ENCODE peak calls at places on chromosomes 5 and 9, in seven cellular contexts. W, G, T, Z, E, F and Q are unnamed samples.

GRCh38 chr9:18726546-18726945 is 252.6 kb downstream of the ADAMTSL1 start:
- DNase-seq in F (no peak), G (no peak), Z (no peak), E (no peak), W (peak), T (no peak), Q (no peak)

GRCh38 chr9:31153250-31153840 is 1231.1 kb upstream of the ACO1 start:
- DNase-seq in W (peak), Z (no peak), E (peak), G (no peak), F (no peak), T (no peak), Q (peak)

GRCh38 chr9:16133556-16134227 is 580.8 kb downstream of the CCDC171 start:
- DNase-seq in Z (no peak), E (peak), W (peak), G (peak), F (peak), T (peak), Q (peak)

GRCh38 chr9:114721491-114722362 is 39.7 kb upstream of the TEX48 start:
- DNase-seq in T (no peak), Z (no peak), E (peak), F (no peak), W (peak), G (no peak), Q (no peak)

GRCh38 chr9:20494035-20494434 is 128.3 kb downstream of the MLLT3 start:
- DNase-seq in G (no peak), T (no peak), F (no peak), E (no peak), W (no peak), Z (no peak), Q (no peak)

GRCh38 chr5:86917117-86917579 is 299.4 kb downstream of the COX7C start:
- DNase-seq in F (peak), T (no peak), E (peak), G (no peak), W (peak), Z (no peak), Q (peak)

GRCh38 chr9:89434636-89435314 is 63.1 kb downstream of the SEMA4D start:
- DNase-seq in F (no peak), Z (no peak), T (no peak), W (no peak), E (no peak), G (no peak), Q (no peak)

GRCh38 chr5:56152437-56152836 is 80.7 kb downstream of the ANKRD55 start:
- DNase-seq in G (no peak), F (no peak), W (no peak), Z (no peak), T (no peak), E (no peak), Q (no peak)

GRCh38 chr5:74290634-74291033 is 349.9 kb downstream of the ENC1 start:
- DNase-seq in G (no peak), W (no peak), T (no peak), Z (no peak), F (no peak), E (no peak), Q (no peak)

GRCh38 chr9:78187763-78188495 is 47.9 kb upstream of the CEP78 start:
- DNase-seq in Z (no peak), W (no peak), T (no peak), F (no peak), G (no peak), E (no peak), Q (peak)

GRCh38 chr5:113128931-113129330 is 152.3 kb downstream of the DCP2 start:
- DNase-seq in E (no peak), Z (no peak), G (no peak), T (no peak), W (no peak), F (no peak), Q (no peak)
- TF ChIP-seq CTCF in E (no peak), Z (no peak), G (no peak), T (no peak), W (no peak), F (no peak), Q (no peak)

GRCh38 chr5:95334900-95335538 is 50.1 kb upstream of the MCTP1 start:
- DNase-seq in F (no peak), T (no peak), Z (no peak), W (no peak), G (no peak), E (no peak), Q (no peak)
- TF ChIP-seq CTCF in F (no peak), T (no peak), Z (no peak), W (no peak), G (no peak), E (no peak), Q (no peak)

DNA sequence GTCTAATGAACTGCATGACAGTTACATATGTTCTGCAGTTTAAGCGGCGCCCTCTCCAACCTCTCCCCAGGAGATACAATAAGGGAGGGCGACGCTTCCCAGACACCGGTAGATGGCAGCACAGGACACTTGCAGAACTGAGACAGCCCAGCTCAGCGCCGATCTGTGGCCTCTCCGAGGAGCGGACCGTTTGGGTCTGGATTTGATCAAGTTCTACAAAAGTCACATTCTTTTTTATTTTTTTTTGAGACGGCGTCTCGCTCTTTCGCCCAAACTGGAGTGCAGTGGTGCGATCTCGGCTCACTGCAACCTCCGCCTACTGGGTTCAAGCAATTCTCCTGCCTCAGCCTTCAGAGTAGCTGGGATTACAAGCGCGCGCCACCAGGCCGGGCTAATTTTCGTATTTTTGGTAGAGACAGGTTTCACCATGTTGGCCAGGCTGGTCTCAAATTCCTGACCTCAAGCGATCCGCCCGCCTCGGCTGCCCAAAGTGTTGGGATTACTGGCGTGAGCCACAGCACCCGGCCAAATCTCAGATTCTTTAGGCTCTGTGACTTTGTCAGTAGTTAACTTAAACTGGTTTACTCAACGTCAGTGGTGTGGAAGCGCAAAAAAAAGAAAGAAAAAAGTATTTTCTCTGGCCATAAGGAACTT is 1.4 kb upstream of the ATOSB start:
- DNase-seq in G (peak), W (peak), F (peak), E (peak), T (peak), Z (peak), Q (peak)
- TF ChIP-seq CTCF in G (peak), W (peak), F (peak), E (peak), T (peak), Z (peak), Q (peak)

GRCh38 chr5:42940853-42941252 is 99.3 kb downstream of the ANXA2R start:
- DNase-seq in F (no peak), W (no peak), E (no peak), Z (no peak), T (no peak), G (no peak), Q (no peak)
- TF ChIP-seq CTCF in F (no peak), W (no peak), E (no peak), Z (no peak), T (no peak), G (no peak), Q (no peak)

GRCh38 chr5:180371949-180372348 is 18.8 kb upstream of the GFPT2 start:
- DNase-seq in F (no peak), Z (no peak), W (no peak), G (no peak), E (no peak), T (no peak), Q (no peak)

GRCh38 chr5:180373475-180374269 is 20.5 kb upstream of the GFPT2 start:
- DNase-seq in E (no peak), F (no peak), Z (no peak), W (no peak), T (no peak), G (no peak), Q (no peak)

GRCh38 chr5:180367991-180368390 is 14.9 kb upstream of the GFPT2 start:
- DNase-seq in G (no peak), E (no peak), T (no peak), Z (no peak), F (no peak), W (no peak), Q (no peak)

GRCh38 chr5:180367300-180367699 is 14.2 kb upstream of the GFPT2 start:
- DNase-seq in F (no peak), T (no peak), G (no peak), W (no peak), E (no peak), Z (no peak), Q (no peak)

DNA sequence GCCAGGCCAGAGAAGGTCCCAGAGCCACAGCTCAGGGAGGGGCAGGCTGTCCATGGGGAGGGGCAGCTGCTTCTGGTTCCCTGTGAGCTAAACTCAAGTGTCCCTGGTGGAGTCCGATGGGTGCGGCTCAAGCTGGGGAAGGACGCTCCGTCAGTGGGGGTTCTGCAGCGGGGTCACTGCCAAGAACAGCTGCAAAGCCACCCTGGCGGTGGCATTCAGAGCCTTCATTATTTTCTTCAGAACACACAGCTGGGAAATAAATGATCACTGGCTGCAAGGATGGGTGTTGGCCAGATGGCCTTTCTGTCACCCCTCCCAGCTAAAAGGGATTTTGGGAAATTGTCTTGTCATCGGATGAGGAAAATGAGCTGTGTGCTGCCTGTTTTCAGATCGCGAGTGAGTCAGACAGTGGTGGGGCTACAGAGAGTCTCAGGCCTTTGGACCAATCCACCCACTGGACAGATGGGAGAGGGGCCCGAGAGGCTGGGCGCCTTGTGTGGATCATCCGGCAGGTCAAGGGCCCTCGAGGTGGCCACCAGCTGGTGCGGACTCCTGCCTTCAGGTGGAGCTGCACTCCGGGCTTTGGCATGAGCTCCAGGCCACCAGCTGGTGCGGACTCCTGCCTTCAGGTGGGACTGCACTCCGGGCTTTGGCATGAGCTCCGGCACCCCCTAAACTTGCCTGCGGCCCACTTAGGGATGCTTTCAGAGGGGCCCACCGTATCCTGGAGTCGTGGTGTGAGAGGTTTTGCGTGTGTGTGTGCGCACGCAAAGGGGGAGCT is 17.9 kb upstream of the GFPT2 start:
- DNase-seq in F (no peak), T (no peak), W (peak), G (no peak), E (no peak), Z (no peak), Q (no peak)
- TF ChIP-seq CTCF in F (no peak), T (no peak), W (no peak), G (no peak), E (no peak), Z (no peak), Q (no peak)

GRCh38 chr5:76145945-76146344 is 62.8 kb downstream of the SV2C start:
- DNase-seq in W (no peak), F (peak), G (no peak), T (no peak), Z (no peak), E (peak), Q (no peak)
- TF ChIP-seq CTCF in W (no peak), F (no peak), G (no peak), T (no peak), Z (no peak), E (peak), Q (no peak)

GRCh38 chr5:96256795-96257470 is 176.1 kb downstream of the PCSK1 start:
- DNase-seq in F (no peak), E (peak), W (peak), G (no peak), T (no peak), Z (no peak), Q (peak)
- TF ChIP-seq CTCF in F (no peak), E (no peak), W (no peak), G (no peak), T (no peak), Z (no peak), Q (no peak)

GRCh38 chr9:99348289-99348688 is 126.2 kb downstream of the SEC61B start:
- DNase-seq in W (no peak), Z (no peak), G (no peak), T (no peak), F (no peak), E (no peak), Q (no peak)
- TF ChIP-seq CTCF in W (no peak), Z (no peak), G (no peak), T (no peak), F (no peak), E (no peak), Q (no peak)